ENCODE peak calls at places on chromosomes 13 and 19, in four cellular contexts. H is GM10248, I is heart left ventricle, O is choroid plexus epithelial cell. W is an unnamed sample.

GRCh38 chr19:33375760-33376159 is 2.3 kb downstream of the CEBPG start:
- DNase-seq in H (no peak), I (no peak), O (peak), W (no peak)

GRCh38 chr19:7515091-7515470 is 822 bp upstream of the ZNF358 start:
- DNase-seq in H (no peak), I (peak), O (no peak), W (no peak)

GRCh38 chr13:45584816-45585215 is 30.7 kb downstream of the ERICH6B start:
- DNase-seq in H (no peak), I (no peak), O (peak), W (no peak)

GRCh38 chr13:48410199-48410598 is 2.7 kb downstream of the LPAR6 start:
- DNase-seq in H (no peak), I (no peak), O (no peak), W (no peak)

GRCh38 chr19:47729468-47729798 is 15.9 kb upstream of the NOP53 start:
- DNase-seq in H (no peak), I (peak), O (peak), W (no peak)

GRCh38 chr19:18304194-18304495 is 18.7 kb downstream of the LSM4 start:
- DNase-seq in H (no peak), I (peak), O (no peak), W (no peak)

GRCh38 chr13:50319603-50320296 is 304.5 kb downstream of the KCNRG start:
- DNase-seq in H (no peak), I (no peak), O (peak), W (no peak)

GRCh38 chr19:14363203-14364097 is 17.8 kb upstream of the ADGRE5 start:
- DNase-seq in H (peak), I (peak), O (peak), W (peak)

GRCh38 chr13:106083620-106084350 is 451.7 kb downstream of the EFNB2 start:
- DNase-seq in H (peak), I (no peak), O (peak), W (peak)

GRCh38 chr19:13978306-13978705 is 26.0 kb downstream of the DCAF15 start:
- DNase-seq in H (no peak), I (peak), O (peak), W (no peak)

GRCh38 chr13:108679989-108680388 is 50.6 kb downstream of the MYO16 start:
- DNase-seq in H (no peak), I (no peak), O (no peak), W (no peak)

GRCh38 chr19:17162580-17162979 is 52.6 kb upstream of the USE1 start:
- DNase-seq in H (no peak), I (no peak), O (no peak), W (no peak)

GRCh38 chr13:110398564-110399507 is 91.8 kb downstream of the COL4A2 start:
- DNase-seq in H (no peak), I (no peak), O (peak), W (no peak)

GRCh38 chr13:80753951-80754350 is 413.0 kb upstream of the SPRY2 start:
- DNase-seq in H (no peak), I (no peak), O (peak), W (no peak)

GRCh38 chr13:89199138-89199537 is 1528.0 kb downstream of the SLITRK5 start:
- DNase-seq in H (no peak), I (no peak), O (no peak), W (no peak)

GRCh38 chr13:114146173-114146572 is 13.8 kb upstream of the RASA3 start:
- DNase-seq in H (no peak), I (no peak), O (no peak), W (no peak)

GRCh38 chr19:8254286-8255001 is 45.3 kb downstream of the CERS4 start:
- DNase-seq in H (no peak), I (no peak), O (no peak), W (no peak)

GRCh38 chr13:21034602-21035190 is 26.7 kb downstream of the LATS2 start:
- DNase-seq in H (peak), I (peak), O (peak), W (no peak)

GRCh38 chr19:54493967-54494585 is 8.6 kb upstream of the LAIR2 start:
- DNase-seq in H (no peak), I (no peak), O (no peak), W (no peak)

GRCh38 chr13:29745704-29746103 is 104.7 kb downstream of the UBL3 start:
- DNase-seq in H (no peak), I (no peak), O (no peak), W (no peak)

GRCh38 chr13:98535501-98536357 is 41.2 kb downstream of the STK24 start:
- DNase-seq in H (no peak), I (no peak), O (peak), W (no peak)

DNA sequence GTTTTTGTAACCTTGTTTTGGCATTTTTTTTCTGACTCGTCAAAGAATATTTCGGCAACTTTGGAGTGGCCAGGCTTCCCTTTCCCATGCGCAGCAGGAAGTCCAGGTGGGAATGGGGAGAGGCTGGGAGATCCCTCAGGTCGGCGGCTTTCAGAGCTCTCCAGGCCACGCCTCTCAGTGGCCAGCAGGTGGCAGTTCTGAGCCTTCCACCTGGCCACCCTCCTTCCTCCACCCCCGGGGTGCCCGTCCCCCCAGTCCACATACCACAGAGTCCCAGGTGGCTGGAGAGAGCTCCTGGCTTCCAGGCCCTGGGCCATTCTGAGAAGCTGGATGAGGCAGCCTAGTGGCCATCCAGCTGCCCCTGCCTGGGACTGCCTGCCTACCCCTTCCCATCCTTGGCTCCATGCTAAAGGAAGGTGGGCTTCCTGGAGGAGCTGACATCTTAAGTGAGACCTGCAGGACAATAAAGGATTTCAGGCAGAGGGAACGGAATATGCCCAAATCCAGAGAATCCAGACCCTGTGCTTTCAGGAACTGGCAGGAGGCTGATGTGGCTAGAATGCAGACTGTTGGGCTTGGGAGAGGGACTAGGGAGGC is 46.3 kb downstream of the CCNE1 start:
- DNase-seq in H (peak), I (no peak), O (no peak), W (peak)
- TF ChIP-seq CTCF in H (peak), I (peak), O (peak), W (peak)

GRCh38 chr19:46299695-46300094 is 2.9 kb downstream of the HIF3A start:
- DNase-seq in H (no peak), I (peak), O (peak), W (no peak)

GRCh38 chr19:46298477-46299003 is 1.7 kb downstream of the HIF3A start:
- DNase-seq in H (no peak), I (no peak), O (no peak), W (no peak)

GRCh38 chr19:46299004-46299509 is 2.2 kb downstream of the HIF3A start:
- DNase-seq in H (no peak), I (peak), O (peak), W (no peak)

GRCh38 chr19:46296722-46297431 is at the start of gene HIF3A:
- DNase-seq in H (no peak), I (peak), O (peak), W (no peak)

DNA sequence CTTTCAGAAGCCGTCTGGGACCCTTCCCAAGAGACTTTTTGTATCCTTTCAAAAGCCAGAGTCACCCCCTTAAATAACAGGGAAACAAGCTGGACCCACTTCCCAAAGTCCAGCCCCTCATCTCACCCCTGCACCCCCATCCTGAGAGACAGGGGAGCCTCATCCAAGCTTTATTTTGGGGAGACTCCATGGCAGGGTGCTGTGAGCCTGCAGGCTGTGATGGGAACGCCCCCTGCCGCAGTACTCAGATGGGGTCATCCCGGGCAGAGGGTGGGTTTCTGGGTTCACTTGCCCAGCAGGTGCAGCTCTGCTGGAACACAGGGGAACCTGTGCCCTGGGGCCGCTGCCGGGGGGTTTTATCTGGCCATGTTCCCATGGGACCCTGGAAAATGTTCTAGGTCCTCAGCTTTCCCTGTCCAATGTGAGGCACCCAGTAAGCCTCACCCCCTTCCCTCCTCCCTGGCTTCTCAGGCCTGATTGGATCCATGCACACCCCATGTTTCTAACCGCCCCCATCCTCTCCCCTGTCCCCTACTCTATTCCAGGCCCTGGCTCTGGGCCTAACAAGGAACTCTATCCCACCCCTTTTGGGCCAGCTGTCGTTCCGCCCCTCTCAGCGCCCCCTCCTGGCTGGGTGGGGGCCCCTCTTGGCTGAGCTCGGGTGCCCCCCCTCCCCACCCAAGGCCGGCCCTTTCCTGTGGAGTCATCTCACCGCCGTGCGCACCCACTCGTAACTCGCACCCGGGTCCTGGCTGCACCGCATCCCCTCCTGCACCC is 1.0 kb downstream of the HIF3A start:
- DNase-seq in H (no peak), I (peak), O (peak), W (no peak)
- TF ChIP-seq CTCF in H (no peak), I (peak), O (peak), W (no peak)

GRCh38 chr13:41765813-41766212 is 195.1 kb downstream of the VWA8 start:
- DNase-seq in H (no peak), I (no peak), O (peak), W (no peak)
- TF ChIP-seq CTCF in H (no peak), I (no peak), O (no peak), W (no peak)

GRCh38 chr19:38073806-38074685 is 150.0 kb downstream of the DPF1 start:
- DNase-seq in H (no peak), I (no peak), O (peak), W (no peak)
- TF ChIP-seq CTCF in H (no peak), I (no peak), O (peak), W (no peak)

GRCh38 chr19:36256853-36257511 is 42.1 kb downstream of the ZNF146 start:
- DNase-seq in H (no peak), I (no peak), O (no peak), W (no peak)

GRCh38 chr19:36257512-36257876 is 42.6 kb downstream of the ZNF146 start:
- DNase-seq in H (no peak), I (peak), O (no peak), W (no peak)

GRCh38 chr19:36256064-36256463 is 41.2 kb downstream of the ZNF146 start:
- DNase-seq in H (no peak), I (no peak), O (no peak), W (no peak)

GRCh38 chr19:36255316-36255715 is 40.4 kb downstream of the ZNF146 start:
- DNase-seq in H (no peak), I (no peak), O (no peak), W (no peak)

GRCh38 chr19:36254848-36255247 is 39.9 kb downstream of the ZNF146 start:
- DNase-seq in H (no peak), I (no peak), O (no peak), W (no peak)
- TF ChIP-seq CTCF in H (no peak), I (no peak), O (no peak), W (no peak)